ENCODE peak calls at places on chromosomes 3 and 15, in eight cellular contexts. N, B, G, H, F, M, O and X are unnamed samples.

GRCh38 chr15:41917767-41918430 is 24.0 kb upstream of the SPTBN5 start:
- DNase-seq in N (no peak), B (peak), G (peak), H (peak), F (peak), M (no peak), O (peak), X (peak)

GRCh38 chr15:41703120-41703519 is 42.9 kb downstream of the MGA start:
- DNase-seq in N (no peak), B (no peak), G (no peak), H (no peak), F (no peak), M (no peak), O (no peak), X (no peak)

GRCh38 chr15:79002631-79003030 is 57.8 kb upstream of the CTSH start:
- DNase-seq in N (no peak), B (no peak), G (no peak), H (peak), F (no peak), M (no peak), O (no peak), X (no peak)

GRCh38 chr3:157204880-157205279 is 44.9 kb upstream of the CCNL1 start:
- DNase-seq in N (no peak), B (no peak), G (no peak), H (no peak), F (no peak), M (no peak), O (no peak), X (no peak)

GRCh38 chr3:49616491-49616941 is 57.6 kb upstream of the APEH start:
- DNase-seq in N (no peak), B (peak), G (no peak), H (peak), F (peak), M (peak), O (no peak), X (peak)

GRCh38 chr15:63439536-63440264 is 58.1 kb upstream of the CA12 start:
- DNase-seq in N (no peak), B (no peak), G (no peak), H (no peak), F (peak), M (no peak), O (no peak), X (peak)

GRCh38 chr15:55799287-55800212 is 56.6 kb upstream of the PRTG start:
- DNase-seq in N (peak), B (peak), G (no peak), H (peak), F (peak), M (no peak), O (no peak), X (peak)

GRCh38 chr3:190514163-190515153 is 573 bp downstream of the IL1RAP start:
- DNase-seq in N (peak), B (peak), G (peak), H (peak), F (no peak), M (no peak), O (no peak), X (peak)

GRCh38 chr15:62124176-62124952 is 40.7 kb downstream of the C2CD4B start:
- DNase-seq in N (no peak), B (peak), G (no peak), H (peak), F (no peak), M (no peak), O (no peak), X (peak)

GRCh38 chr15:90015749-90016148 is 14.6 kb downstream of the ZNF710 start:
- DNase-seq in N (no peak), B (no peak), G (no peak), H (no peak), F (no peak), M (no peak), O (peak), X (no peak)

GRCh38 chr15:57146394-57147140 is 228.1 kb downstream of the TCF12 start:
- DNase-seq in N (no peak), B (peak), G (no peak), H (peak), F (no peak), M (peak), O (no peak), X (peak)

GRCh38 chr3:72678892-72679291 is 169.4 kb downstream of the SHQ1 start:
- DNase-seq in N (no peak), B (no peak), G (no peak), H (no peak), F (no peak), M (no peak), O (no peak), X (no peak)

GRCh38 chr3:88807471-88808090 is 299.8 kb upstream of the EPHA3 start:
- DNase-seq in N (no peak), B (peak), G (no peak), H (peak), F (peak), M (no peak), O (no peak), X (peak)

GRCh38 chr3:14866627-14867026 is 47.9 kb downstream of the FGD5 start:
- DNase-seq in N (no peak), B (no peak), G (no peak), H (no peak), F (no peak), M (no peak), O (no peak), X (no peak)

GRCh38 chr15:90481023-90481422 is 48.7 kb upstream of the CRTC3 start:
- DNase-seq in N (no peak), B (peak), G (no peak), H (peak), F (no peak), M (no peak), O (no peak), X (peak)

GRCh38 chr3:4712109-4712508 is 219.0 kb downstream of the ITPR1 start:
- DNase-seq in N (no peak), B (peak), G (no peak), H (peak), F (peak), M (peak), O (no peak), X (peak)

GRCh38 chr3:55797084-55797483 is 310.0 kb upstream of the WNT5A start:
- DNase-seq in N (no peak), B (no peak), G (no peak), H (no peak), F (no peak), M (no peak), O (no peak), X (no peak)

GRCh38 chr15:43872416-43873020 is 45.7 kb downstream of the WDR76 start:
- DNase-seq in N (no peak), B (peak), G (no peak), H (peak), F (peak), M (peak), O (no peak), X (peak)

GRCh38 chr3:194249323-194250103 is 101.6 kb downstream of the CPN2 start:
- DNase-seq in N (peak), B (no peak), G (no peak), H (no peak), F (no peak), M (no peak), O (no peak), X (no peak)

GRCh38 chr15:98863983-98864382 is 143.6 kb downstream of the PGPEP1L start:
- DNase-seq in N (no peak), B (no peak), G (no peak), H (no peak), F (no peak), M (no peak), O (no peak), X (no peak)

GRCh38 chr15:98870788-98871187 is 136.8 kb downstream of the PGPEP1L start:
- DNase-seq in N (no peak), B (no peak), G (no peak), H (no peak), F (no peak), M (no peak), O (no peak), X (no peak)

GRCh38 chr15:98868564-98868963 is 139.0 kb downstream of the PGPEP1L start:
- DNase-seq in N (no peak), B (no peak), G (no peak), H (no peak), F (no peak), M (no peak), O (no peak), X (no peak)

GRCh38 chr15:98865397-98866339 is 141.9 kb downstream of the PGPEP1L start:
- DNase-seq in N (peak), B (peak), G (peak), H (peak), F (no peak), M (no peak), O (peak), X (peak)

GRCh38 chr15:98866503-98866902 is 141.1 kb downstream of the PGPEP1L start:
- DNase-seq in N (no peak), B (peak), G (no peak), H (peak), F (no peak), M (no peak), O (no peak), X (peak)
- H3K4me3 ChIP-seq in N (peak), B (peak), G (peak), H (no peak), F (no peak), M (no peak), O (peak), X (peak)

DNA sequence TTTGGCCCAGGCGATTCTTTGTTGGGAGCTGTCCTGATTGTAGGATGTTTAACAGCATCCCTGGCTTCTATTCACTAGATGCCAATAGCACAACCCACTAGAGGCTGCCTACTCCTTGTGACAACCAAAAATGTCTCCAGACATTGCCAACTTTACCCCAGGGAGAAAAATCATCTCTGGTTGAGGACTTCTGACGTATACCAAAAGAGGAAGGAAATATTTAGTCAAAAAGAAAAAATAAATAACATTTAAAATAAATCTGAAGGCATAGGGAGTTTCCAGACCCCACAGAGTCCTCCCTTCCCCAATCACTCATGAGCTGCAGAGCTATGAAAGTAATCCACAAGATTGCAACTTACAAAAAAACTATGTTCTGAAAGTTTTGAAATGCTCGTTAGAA is 61.0 kb downstream of the MECOM start:
- DNase-seq in N (no peak), B (no peak), G (no peak), H (no peak), F (no peak), M (no peak), O (no peak), X (no peak)
- TF ChIP-seq CTCF in N (no peak), B (no peak), G (no peak), H (no peak), F (no peak), M (no peak), O (no peak), X (no peak)

GRCh38 chr3:40843851-40844548 is 319.2 kb downstream of the ZNF621 start:
- DNase-seq in N (peak), B (no peak), G (no peak), H (peak), F (no peak), M (no peak), O (no peak), X (no peak)

GRCh38 chr3:40841131-40841530 is 316.4 kb downstream of the ZNF621 start:
- DNase-seq in N (no peak), B (no peak), G (no peak), H (no peak), F (no peak), M (no peak), O (no peak), X (no peak)

GRCh38 chr3:40841570-40842109 is 316.9 kb downstream of the ZNF621 start:
- DNase-seq in N (no peak), B (no peak), G (no peak), H (no peak), F (no peak), M (no peak), O (no peak), X (no peak)

GRCh38 chr3:40843208-40843624 is 318.5 kb downstream of the ZNF621 start:
- DNase-seq in N (no peak), B (no peak), G (no peak), H (no peak), F (no peak), M (no peak), O (no peak), X (no peak)

DNA sequence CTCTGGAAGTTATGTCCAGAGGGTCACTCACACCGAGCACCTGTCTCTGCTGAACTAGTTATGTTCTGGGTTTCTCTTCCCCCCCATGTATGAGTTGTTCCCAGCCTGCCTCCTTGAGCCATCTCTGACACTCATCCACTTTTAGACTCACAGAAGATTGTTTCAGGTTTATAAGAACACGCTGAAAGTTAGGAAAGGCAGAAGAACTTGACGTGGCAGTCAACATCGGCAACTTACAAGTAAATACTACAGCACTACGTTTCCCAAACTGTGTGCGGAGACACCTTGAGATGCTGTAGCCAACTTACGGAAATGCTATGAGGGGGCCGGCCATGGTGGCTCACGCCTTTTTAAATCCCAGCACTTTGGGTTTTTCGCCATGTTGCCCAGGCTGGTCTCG is 318.0 kb downstream of the ZNF621 start:
- DNase-seq in N (no peak), B (no peak), G (no peak), H (no peak), F (no peak), M (no peak), O (no peak), X (no peak)
- H3K4me3 ChIP-seq in N (no peak), B (no peak), G (no peak), H (no peak), F (no peak), M (no peak), O (no peak), X (no peak)

GRCh38 chr3:148931574-148931973 is 59.8 kb upstream of the GYG1 start:
- DNase-seq in N (no peak), B (no peak), G (no peak), H (no peak), F (no peak), M (no peak), O (no peak), X (no peak)
- TF ChIP-seq CTCF in N (no peak), B (no peak), G (no peak), H (no peak), F (no peak), M (no peak), O (no peak), X (no peak)

DNA sequence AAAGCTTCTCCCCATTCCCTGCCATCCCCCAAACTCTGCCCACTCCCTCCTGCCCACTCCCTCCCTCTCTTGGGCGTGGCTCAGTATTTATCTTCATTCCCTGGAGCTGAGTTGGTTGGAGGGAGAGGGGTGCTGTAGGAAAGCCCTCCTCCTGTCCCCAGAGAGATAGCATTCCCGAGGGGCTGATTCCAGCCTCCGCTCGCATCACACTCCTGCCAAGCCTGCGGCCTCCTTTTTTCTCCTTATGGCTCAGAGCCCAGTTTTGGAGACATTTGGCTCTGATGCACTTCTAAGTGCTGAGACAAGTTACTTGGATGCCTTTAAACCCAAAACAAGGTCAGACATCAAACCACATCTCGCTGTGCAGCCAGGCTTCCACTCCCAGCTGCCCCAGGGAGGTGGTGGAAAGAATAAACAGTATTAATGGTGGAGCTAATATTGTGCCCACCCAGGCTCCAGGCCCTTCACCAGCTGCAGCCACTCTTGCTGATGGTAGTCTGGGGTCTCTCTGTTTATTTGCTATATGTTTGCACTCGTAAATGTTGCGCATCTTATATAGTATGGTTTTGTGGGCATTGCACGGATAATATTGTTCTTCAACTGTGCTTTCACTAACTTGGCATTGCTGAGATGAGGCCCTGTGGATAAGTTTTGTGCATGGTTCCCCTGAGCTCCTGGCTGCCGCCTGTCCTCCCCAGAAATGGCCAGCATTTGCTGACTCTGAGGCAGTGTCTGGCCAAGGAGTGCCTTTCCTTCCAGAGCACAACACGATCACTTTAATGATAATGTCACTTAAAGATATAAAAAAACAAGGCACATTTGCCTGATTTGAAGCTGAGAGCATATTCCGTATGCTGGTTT is 157.2 kb downstream of the LRRC28 start:
- DNase-seq in N (peak), B (peak), G (peak), H (peak), F (no peak), M (peak), O (peak), X (peak)
- H3K4me3 ChIP-seq in N (no peak), B (no peak), G (no peak), H (no peak), F (no peak), M (no peak), O (peak), X (no peak)

GRCh38 chr15:70854669-70854976 is 666 bp upstream of the LARP6 start:
- DNase-seq in N (no peak), B (peak), G (no peak), H (peak), F (no peak), M (no peak), O (no peak), X (no peak)
- TF ChIP-seq CTCF in N (no peak), B (no peak), G (peak), H (peak), F (peak), M (peak), O (no peak), X (peak)